ENCODE peak calls at places on chromosomes 2 and 18, in eight cellular contexts. One of them, this sample, is unnamed.

GRCh38 chr2:160358051-160358450 is 135.6 kb downstream of the RBMS1 start:
- DNase-seq in neural progenitor cell: no peak
- DNase-seq in colonic mucosa: no peak
- DNase-seq in endodermal cell: no peak
- DNase-seq in PC-3: peak
- DNase-seq in fibroblast of lung: peak
- DNase-seq in mammary epithelial cell: peak
- DNase-seq in endothelial cell of umbilical vein: no peak
- DNase-seq in this sample: peak

GRCh38 chr18:70709124-70709523 is 420.3 kb downstream of the SOCS6 start:
- DNase-seq in neural progenitor cell: no peak
- DNase-seq in colonic mucosa: no peak
- DNase-seq in endodermal cell: no peak
- DNase-seq in PC-3: no peak
- DNase-seq in fibroblast of lung: no peak
- DNase-seq in mammary epithelial cell: no peak
- DNase-seq in endothelial cell of umbilical vein: no peak
- DNase-seq in this sample: no peak

GRCh38 chr2:61582191-61582590 is 44.0 kb upstream of the XPO1 start:
- DNase-seq in neural progenitor cell: peak
- DNase-seq in colonic mucosa: no peak
- DNase-seq in endodermal cell: peak
- DNase-seq in PC-3: peak
- DNase-seq in fibroblast of lung: no peak
- DNase-seq in mammary epithelial cell: peak
- DNase-seq in endothelial cell of umbilical vein: no peak
- DNase-seq in this sample: no peak

GRCh38 chr2:47159627-47160026 is 4.5 kb upstream of the STPG4 start:
- DNase-seq in neural progenitor cell: no peak
- DNase-seq in colonic mucosa: no peak
- DNase-seq in endodermal cell: no peak
- DNase-seq in PC-3: no peak
- DNase-seq in fibroblast of lung: no peak
- DNase-seq in mammary epithelial cell: no peak
- DNase-seq in endothelial cell of umbilical vein: no peak
- DNase-seq in this sample: no peak

GRCh38 chr2:11530864-11531451 is 2.9 kb upstream of the GREB1 start:
- DNase-seq in neural progenitor cell: no peak
- DNase-seq in colonic mucosa: no peak
- DNase-seq in endodermal cell: peak
- DNase-seq in PC-3: no peak
- DNase-seq in fibroblast of lung: no peak
- DNase-seq in mammary epithelial cell: no peak
- DNase-seq in endothelial cell of umbilical vein: no peak
- DNase-seq in this sample: no peak

GRCh38 chr2:164852086-164852485 is 10.5 kb upstream of the COBLL1 start:
- DNase-seq in neural progenitor cell: no peak
- DNase-seq in colonic mucosa: no peak
- DNase-seq in endodermal cell: no peak
- DNase-seq in PC-3: no peak
- DNase-seq in fibroblast of lung: no peak
- DNase-seq in mammary epithelial cell: no peak
- DNase-seq in endothelial cell of umbilical vein: no peak
- DNase-seq in this sample: no peak

GRCh38 chr2:27980242-27980641 is 89.7 kb downstream of the BABAM2 start:
- DNase-seq in neural progenitor cell: no peak
- DNase-seq in colonic mucosa: no peak
- DNase-seq in endodermal cell: no peak
- DNase-seq in PC-3: no peak
- DNase-seq in fibroblast of lung: no peak
- DNase-seq in mammary epithelial cell: peak
- DNase-seq in endothelial cell of umbilical vein: no peak
- DNase-seq in this sample: no peak

GRCh38 chr2:159677654-159678053 is 34.7 kb upstream of the MARCHF7 start:
- DNase-seq in neural progenitor cell: no peak
- DNase-seq in colonic mucosa: no peak
- DNase-seq in endodermal cell: no peak
- DNase-seq in PC-3: peak
- DNase-seq in fibroblast of lung: peak
- DNase-seq in mammary epithelial cell: no peak
- DNase-seq in endothelial cell of umbilical vein: peak
- DNase-seq in this sample: no peak

DNA sequence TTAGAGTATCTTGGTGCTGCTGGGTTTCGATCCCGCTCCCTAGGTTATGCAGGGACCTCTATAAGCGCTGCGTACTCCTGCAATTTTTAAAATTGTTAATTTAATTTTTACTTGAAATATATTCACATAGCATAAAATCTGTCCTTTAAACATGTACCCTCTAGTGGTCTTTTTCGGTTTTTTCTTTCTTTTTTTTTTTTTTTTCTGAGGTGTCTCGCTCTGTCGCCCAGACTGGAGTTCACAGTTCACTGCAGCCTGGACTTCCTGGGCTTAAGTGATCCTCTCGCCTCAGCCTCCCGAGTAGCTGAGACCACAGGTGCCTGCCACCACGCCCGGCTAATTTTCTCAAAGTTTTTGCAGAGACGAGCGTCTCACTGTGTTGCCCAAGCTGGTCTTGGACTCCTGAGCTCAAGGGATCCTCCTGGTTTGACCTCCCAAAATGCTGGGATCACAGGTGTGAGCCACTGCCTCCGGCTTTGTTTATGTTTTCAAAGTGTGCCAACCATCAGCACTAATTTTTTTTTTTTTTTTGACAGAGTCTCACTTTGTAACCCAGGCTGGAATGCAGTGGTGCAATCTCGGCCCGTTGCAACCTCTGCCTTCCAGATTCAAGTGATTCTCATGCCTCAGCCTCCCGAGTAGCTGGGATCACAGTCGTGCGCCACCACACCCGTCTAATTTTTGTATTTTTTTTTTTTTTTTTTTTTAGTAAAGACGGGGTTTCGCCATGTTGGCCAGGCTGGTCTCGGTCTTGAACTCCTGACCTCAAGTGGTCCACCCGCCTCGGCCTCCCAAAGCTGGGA is 585 bp upstream of the MOB1A start:
- DNase-seq in neural progenitor cell: peak
- DNase-seq in colonic mucosa: no peak
- DNase-seq in endodermal cell: no peak
- DNase-seq in PC-3: no peak
- DNase-seq in fibroblast of lung: no peak
- DNase-seq in mammary epithelial cell: no peak
- DNase-seq in endothelial cell of umbilical vein: no peak
- DNase-seq in this sample: no peak
- TF ChIP-seq CTCF in neural progenitor cell: peak
- TF ChIP-seq CTCF in colonic mucosa: no peak
- TF ChIP-seq CTCF in endodermal cell: peak
- TF ChIP-seq CTCF in PC-3: peak
- TF ChIP-seq CTCF in fibroblast of lung: peak
- TF ChIP-seq CTCF in mammary epithelial cell: peak
- TF ChIP-seq CTCF in endothelial cell of umbilical vein: no peak
- TF ChIP-seq CTCF in this sample: no peak

DNA sequence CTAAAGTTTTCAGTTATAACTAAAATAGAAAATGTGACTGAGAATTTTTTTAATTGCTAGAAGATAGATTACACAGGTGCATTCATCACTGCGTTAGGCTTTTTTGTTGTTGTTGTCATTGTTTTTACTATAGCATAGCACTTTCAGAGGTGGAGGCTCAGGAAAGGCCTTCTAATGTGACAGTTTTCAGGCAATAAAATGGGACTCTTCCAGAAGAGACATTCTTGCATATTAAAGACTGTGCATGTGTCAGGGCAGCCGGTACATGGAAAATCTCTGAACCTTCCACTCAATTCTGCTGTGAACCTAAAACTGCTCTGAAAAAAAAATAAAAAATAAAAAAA is 175.2 kb downstream of the METTL4 start:
- DNase-seq in neural progenitor cell: no peak
- DNase-seq in colonic mucosa: no peak
- DNase-seq in endodermal cell: no peak
- DNase-seq in PC-3: no peak
- DNase-seq in fibroblast of lung: no peak
- DNase-seq in mammary epithelial cell: no peak
- DNase-seq in endothelial cell of umbilical vein: no peak
- DNase-seq in this sample: no peak
- H3K9ac ChIP-seq in neural progenitor cell: no peak
- H3K9ac ChIP-seq in colonic mucosa: no peak
- H3K9ac ChIP-seq in endodermal cell: no peak
- H3K9ac ChIP-seq in PC-3: no peak
- H3K9ac ChIP-seq in fibroblast of lung: no peak
- H3K9ac ChIP-seq in mammary epithelial cell: no peak
- H3K9ac ChIP-seq in endothelial cell of umbilical vein: no peak
- H3K9ac ChIP-seq in this sample: no peak

GRCh38 chr18:35039633-35040032 is 1.6 kb upstream of the MAPRE2 start:
- DNase-seq in neural progenitor cell: no peak
- DNase-seq in colonic mucosa: no peak
- DNase-seq in endodermal cell: no peak
- DNase-seq in PC-3: peak
- DNase-seq in fibroblast of lung: peak
- DNase-seq in mammary epithelial cell: no peak
- DNase-seq in endothelial cell of umbilical vein: peak
- DNase-seq in this sample: peak

GRCh38 chr18:35041752-35042379 is 653 bp downstream of the MAPRE2 start:
- DNase-seq in neural progenitor cell: peak
- DNase-seq in colonic mucosa: peak
- DNase-seq in endodermal cell: peak
- DNase-seq in PC-3: no peak
- DNase-seq in fibroblast of lung: peak
- DNase-seq in mammary epithelial cell: peak
- DNase-seq in endothelial cell of umbilical vein: no peak
- DNase-seq in this sample: no peak

GRCh38 chr18:35040988-35041751 is at the start of gene MAPRE2:
- DNase-seq in neural progenitor cell: peak
- DNase-seq in colonic mucosa: peak
- DNase-seq in endodermal cell: peak
- DNase-seq in PC-3: peak
- DNase-seq in fibroblast of lung: peak
- DNase-seq in mammary epithelial cell: peak
- DNase-seq in endothelial cell of umbilical vein: peak
- DNase-seq in this sample: peak

GRCh38 chr18:35038881-35039491 is 2.2 kb upstream of the MAPRE2 start:
- DNase-seq in neural progenitor cell: no peak
- DNase-seq in colonic mucosa: no peak
- DNase-seq in endodermal cell: no peak
- DNase-seq in PC-3: no peak
- DNase-seq in fibroblast of lung: no peak
- DNase-seq in mammary epithelial cell: no peak
- DNase-seq in endothelial cell of umbilical vein: peak
- DNase-seq in this sample: no peak

DNA sequence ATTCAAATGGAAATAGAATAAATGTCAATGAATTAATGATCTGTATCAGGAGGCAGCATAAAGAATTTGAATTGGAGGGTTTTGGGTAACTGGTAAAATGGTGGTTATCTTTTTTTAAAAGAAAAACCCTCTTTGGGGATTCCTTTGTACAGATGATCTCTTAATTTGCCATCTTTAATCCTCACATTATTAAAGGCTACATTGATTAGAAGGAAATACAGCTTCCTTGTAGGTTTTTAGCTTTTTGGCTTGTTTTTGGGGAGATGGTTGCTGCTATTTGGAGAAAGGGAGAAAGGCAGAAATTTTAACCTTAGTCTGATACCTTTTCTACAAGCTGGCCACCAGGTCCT is 600 bp upstream of the MAPRE2 start:
- DNase-seq in neural progenitor cell: no peak
- DNase-seq in colonic mucosa: no peak
- DNase-seq in endodermal cell: no peak
- DNase-seq in PC-3: no peak
- DNase-seq in fibroblast of lung: no peak
- DNase-seq in mammary epithelial cell: no peak
- DNase-seq in endothelial cell of umbilical vein: no peak
- DNase-seq in this sample: no peak
- H3K4me3 ChIP-seq in neural progenitor cell: peak
- H3K4me3 ChIP-seq in colonic mucosa: peak
- H3K4me3 ChIP-seq in endodermal cell: peak
- H3K4me3 ChIP-seq in PC-3: peak
- H3K4me3 ChIP-seq in fibroblast of lung: peak
- H3K4me3 ChIP-seq in mammary epithelial cell: no peak
- H3K4me3 ChIP-seq in endothelial cell of umbilical vein: no peak
- H3K4me3 ChIP-seq in this sample: peak

DNA sequence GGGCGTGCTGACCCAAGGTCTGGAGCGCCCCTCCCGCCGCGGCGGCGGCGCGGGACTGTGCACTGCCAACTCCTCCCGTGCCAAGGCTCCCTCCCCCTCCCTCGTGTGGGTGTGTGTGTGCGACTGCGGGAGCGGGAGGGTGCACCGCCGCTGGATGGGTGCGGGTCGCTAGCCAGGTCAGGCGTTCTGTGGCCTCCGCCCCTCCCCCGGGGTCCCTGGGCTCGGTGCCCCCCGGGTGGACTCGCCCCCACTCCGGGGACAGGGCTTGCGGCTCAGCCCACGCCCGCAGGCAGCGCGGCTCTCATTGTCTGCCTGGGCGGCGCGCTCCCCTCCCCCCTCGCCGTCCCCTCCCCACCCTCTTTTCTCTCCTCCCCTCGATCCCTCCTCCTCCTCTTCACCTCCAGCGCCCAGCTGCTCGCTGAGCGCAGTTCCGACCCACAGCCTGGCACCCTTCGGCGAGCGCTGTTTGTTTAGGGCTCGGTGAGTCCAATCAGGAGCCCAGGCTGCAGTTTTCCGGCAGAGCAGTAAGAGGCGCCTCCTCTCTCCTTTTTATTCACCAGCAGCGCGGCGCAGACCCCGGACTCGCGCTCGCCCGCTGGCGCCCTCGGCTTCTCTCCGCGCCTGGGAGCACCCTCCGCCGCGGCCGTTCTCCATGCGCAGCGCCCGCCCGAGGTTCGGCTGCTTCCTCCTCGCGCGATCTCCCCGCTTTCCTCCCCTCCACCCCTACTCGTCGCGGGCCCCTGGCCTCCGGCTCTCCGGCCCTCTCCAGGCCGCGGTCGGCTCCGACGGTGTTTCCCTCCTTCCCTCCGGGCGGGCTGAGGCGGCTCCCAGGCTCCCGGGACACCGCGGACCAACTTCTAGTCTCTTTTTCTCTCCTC is at the start of gene GATA6:
- DNase-seq in neural progenitor cell: peak
- DNase-seq in colonic mucosa: peak
- DNase-seq in endodermal cell: peak
- DNase-seq in PC-3: peak
- DNase-seq in fibroblast of lung: peak
- DNase-seq in mammary epithelial cell: peak
- DNase-seq in endothelial cell of umbilical vein: peak
- DNase-seq in this sample: peak
- TF ChIP-seq CTCF in neural progenitor cell: peak
- TF ChIP-seq CTCF in colonic mucosa: peak
- TF ChIP-seq CTCF in endodermal cell: peak
- TF ChIP-seq CTCF in PC-3: peak
- TF ChIP-seq CTCF in fibroblast of lung: peak
- TF ChIP-seq CTCF in mammary epithelial cell: peak
- TF ChIP-seq CTCF in endothelial cell of umbilical vein: peak
- TF ChIP-seq CTCF in this sample: peak